ENCODE peak calls at places on chromosome 17, in seven cellular contexts. H, D, N, B, W, I and K are unnamed samples.
A peak's percentile ranks its signal among the peaks of the same experiment; 100 is the strongest.

GRCh38 chr17:60102632-60103047 is 23.9 kb upstream of the HEATR6 start:
- DNase-seq in B (peak; percentile 30), H (peak; percentile 78), W (no peak), D (no peak), N (peak; percentile 85), I (peak; percentile 61), K (no peak)

GRCh38 chr17:55487727-55488436 is 23.4 kb downstream of the SMIM36 start:
- DNase-seq in D (no peak), W (no peak), H (peak; percentile 5), N (no peak), I (no peak), B (no peak), K (no peak)

GRCh38 chr17:13786000-13786598 is 184.4 kb upstream of the HS3ST3A1 start:
- DNase-seq in D (no peak), W (no peak), H (peak; percentile 74), B (no peak), I (peak; percentile 56), N (peak; percentile 32), K (no peak)

GRCh38 chr17:52827526-52827925 is 669.0 kb upstream of the CA10 start:
- DNase-seq in B (no peak), W (no peak), N (no peak), D (peak; percentile 5), H (no peak), I (no peak), K (no peak)

GRCh38 chr17:66835476-66835875 is 559 bp downstream of the CACNG5 start:
- DNase-seq in W (no peak), B (no peak), I (no peak), H (no peak), D (peak; percentile 13), N (peak; percentile 53), K (peak; percentile 13)

GRCh38 chr17:80834896-80835281 is 156.8 kb upstream of the CHMP6 start:
- DNase-seq in I (no peak), W (no peak), B (no peak), N (no peak), H (no peak), D (no peak), K (no peak)

GRCh38 chr17:32927724-32928526 is at the start of gene TMEM98:
- DNase-seq in W (no peak), H (peak; percentile 73), D (peak; percentile 65), B (peak; percentile 45), N (peak; percentile 93), I (peak; percentile 42), K (peak; percentile 81)

GRCh38 chr17:16415031-16415924 is at the start of gene TRPV2:
- DNase-seq in B (peak; percentile 76), H (no peak), I (no peak), D (peak; percentile 80), N (peak; percentile 70), W (no peak), K (peak; percentile 45)

GRCh38 chr17:63446981-63447687 is 1.0 kb upstream of the CYB561 start:
- DNase-seq in H (no peak), I (no peak), D (peak; percentile 77), B (peak; percentile 77), N (no peak), W (no peak), K (peak; percentile 30)

GRCh38 chr17:49739662-49740271 is 24.2 kb downstream of the FAM117A start:
- DNase-seq in N (no peak), H (no peak), I (no peak), W (no peak), B (peak; percentile 100), D (no peak), K (no peak)

GRCh38 chr17:50263293-50264262 is 10.7 kb upstream of the TMEM92 start:
- DNase-seq in N (peak; percentile 45), I (no peak), W (no peak), B (no peak), H (no peak), D (peak; percentile 62), K (no peak)

GRCh38 chr17:2059125-2059836 is 4.4 kb downstream of the HIC1 start:
- DNase-seq in I (no peak), B (no peak), H (no peak), D (peak; percentile 62), N (peak; percentile 57), W (no peak), K (no peak)

GRCh38 chr17:72414967-72415853 is 294.4 kb downstream of the SOX9 start:
- DNase-seq in D (no peak), N (no peak), B (no peak), H (no peak), W (no peak), I (no peak), K (no peak)

GRCh38 chr17:48603959-48604769 is 622 bp downstream of the HOXB6 start:
- DNase-seq in W (peak; percentile 69), I (no peak), H (peak; percentile 73), N (no peak), D (peak; percentile 69), B (peak; percentile 59), K (no peak)

GRCh38 chr17:9294661-9295210 is 273.4 kb downstream of the NTN1 start:
- DNase-seq in N (no peak), B (no peak), D (no peak), H (no peak), I (no peak), W (no peak), K (no peak)

GRCh38 chr17:59462385-59462784 is 103.0 kb upstream of the DHX40 start:
- DNase-seq in D (no peak), N (no peak), W (no peak), I (no peak), B (no peak), H (no peak), K (no peak)

GRCh38 chr17:14302421-14303099 is 1.7 kb downstream of the HS3ST3B1 start:
- DNase-seq in H (peak; percentile 96), N (peak; percentile 98), B (peak; percentile 83), W (peak; percentile 41), I (peak; percentile 77), D (peak; percentile 89), K (peak; percentile 95)

GRCh38 chr17:81405382-81406005 is 10.2 kb downstream of the BAHCC1 start:
- DNase-seq in N (peak; percentile 97), B (no peak), D (no peak), I (no peak), H (peak; percentile 64), W (no peak), K (no peak)

GRCh38 chr17:75135452-75135851 is 3.9 kb upstream of the NT5C start:
- DNase-seq in D (no peak), W (no peak), I (no peak), N (peak; percentile 4), H (no peak), B (no peak), K (no peak)

GRCh38 chr17:44758414-44759095 is at the start of gene ADAM11:
- DNase-seq in W (no peak), D (peak; percentile 69), B (no peak), I (no peak), N (peak; percentile 96), H (peak; percentile 41), K (peak; percentile 69)

GRCh38 chr17:80426671-80427326 is 11.8 kb downstream of the ENDOV start:
- DNase-seq in I (peak; percentile 34), H (peak; percentile 83), W (peak; percentile 29), N (peak; percentile 100), D (peak; percentile 90), B (peak; percentile 84), K (peak; percentile 91)

GRCh38 chr17:58503876-58504275 is 10.6 kb downstream of the MTMR4 start:
- DNase-seq in H (no peak), B (no peak), N (no peak), W (no peak), I (no peak), D (no peak), K (no peak)

DNA sequence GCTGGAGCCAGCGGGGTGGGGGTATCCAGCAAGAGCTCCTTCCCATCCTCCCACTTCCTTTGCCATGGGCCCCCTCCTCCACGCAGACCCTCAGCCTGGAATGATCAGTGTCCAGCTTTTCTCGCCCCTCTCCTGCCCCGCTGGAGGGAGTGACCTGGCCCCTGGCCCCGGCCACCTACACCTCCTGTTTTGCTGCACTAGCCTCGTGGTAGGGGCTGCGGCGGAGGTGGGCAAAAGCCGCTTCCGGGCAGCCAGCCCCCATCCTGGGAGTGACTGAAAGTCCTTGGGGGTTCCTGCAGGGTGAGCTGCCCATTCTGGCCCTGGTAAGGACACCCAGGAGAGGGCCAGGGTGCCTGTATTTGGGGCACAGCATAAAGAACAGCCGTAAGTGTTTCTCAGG is 295.7 kb downstream of the SEC14L1 start:
- DNase-seq in W (no peak), N (no peak), H (no peak), B (no peak), D (no peak), I (no peak), K (no peak)
- H4K20me1 ChIP-seq in W (no peaks in the 10 kb centered on the region), N (peaks cover 84% of the 10 kb centered on the region), H (peaks cover 7% of the 10 kb centered on the region), B (peaks cover 60% of the 10 kb centered on the region), D (peaks cover 8% of the 10 kb centered on the region), I (peaks cover 2% of the 10 kb centered on the region), K (peaks cover 89% of the 10 kb centered on the region)

DNA sequence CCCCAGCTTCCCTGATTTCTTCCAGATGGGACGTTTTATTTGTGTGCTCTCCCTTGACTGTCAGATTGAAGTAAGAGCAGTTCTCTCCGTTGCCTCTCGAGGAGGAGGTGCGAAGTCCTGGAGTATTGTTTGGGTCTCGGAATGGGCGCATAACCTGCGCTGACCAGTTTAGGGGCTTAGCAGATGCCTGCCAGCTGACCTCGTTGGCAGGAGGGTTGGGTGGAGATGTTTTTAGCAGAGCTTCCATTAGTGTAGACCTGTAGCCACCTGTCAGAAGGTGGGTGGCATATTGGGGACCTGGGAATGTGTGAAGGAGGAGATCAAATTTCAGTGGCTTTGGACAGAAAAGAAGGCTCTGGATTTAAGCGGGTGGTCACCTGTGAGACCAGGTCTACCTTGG is 3.6 kb downstream of the RASD1 start:
- DNase-seq in I (no peak), B (no peak), N (no peak), H (no peak), D (no peak), W (no peak), K (no peak)
- H4K20me1 ChIP-seq in I (no peaks in the 10 kb centered on the region), B (no peaks in the 10 kb centered on the region), N (peaks cover 9% of the 10 kb centered on the region), H (no peaks in the 10 kb centered on the region), D (peaks cover 35% of the 10 kb centered on the region), W (no peaks in the 10 kb centered on the region), K (peaks cover 69% of the 10 kb centered on the region)

DNA sequence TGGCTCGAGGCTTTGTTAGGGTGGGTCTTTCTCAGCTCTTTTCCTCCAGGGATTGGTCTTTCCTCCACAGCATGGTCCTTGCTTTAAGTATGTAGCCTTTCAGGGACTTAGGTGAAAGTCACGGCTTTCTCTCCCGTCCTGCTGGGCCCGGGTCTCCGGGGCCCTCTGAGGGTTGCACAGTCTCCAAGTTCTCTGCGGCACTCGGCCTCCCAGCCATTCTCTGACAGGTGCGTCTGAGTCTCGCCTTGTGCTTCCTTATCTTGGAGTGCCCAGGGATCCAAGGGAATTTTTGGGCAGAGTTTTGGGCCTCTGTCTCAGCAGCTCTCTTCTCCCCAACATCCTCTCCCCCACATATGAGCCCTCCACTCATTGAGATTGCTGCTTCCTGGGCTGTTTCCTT is 36.6 kb downstream of the ZNF750 start:
- DNase-seq in D (no peak), W (no peak), B (no peak), H (no peak), I (no peak), N (peak; percentile 83), K (no peak)
- H4K20me1 ChIP-seq in D (no peaks in the 10 kb centered on the region), W (peaks cover 4% of the 10 kb centered on the region), B (no peaks in the 10 kb centered on the region), H (no peaks in the 10 kb centered on the region), I (no peaks in the 10 kb centered on the region), N (no peaks in the 10 kb centered on the region), K (no peaks in the 10 kb centered on the region)

GRCh38 chr17:40364121-40364861 is at the start of gene GJD3:
- DNase-seq in H (no peak), I (no peak), N (peak; percentile 92), B (no peak), W (no peak), D (peak; percentile 91), K (peak; percentile 57)
- H4K20me1 ChIP-seq in H (no peaks in the 10 kb centered on the region), I (no peaks in the 10 kb centered on the region), N (peaks cover 5% of the 10 kb centered on the region), B (no peaks in the 10 kb centered on the region), W (no peaks in the 10 kb centered on the region), D (no peaks in the 10 kb centered on the region), K (no peaks in the 10 kb centered on the region)

GRCh38 chr17:29102741-29103181 is 59.8 kb downstream of the PIPOX start:
- DNase-seq in B (no peak), W (no peak), D (no peak), N (no peak), H (no peak), I (peak; percentile 27), K (no peak)
- H4K20me1 ChIP-seq in B (no peaks in the 10 kb centered on the region), W (no peaks in the 10 kb centered on the region), D (no peaks in the 10 kb centered on the region), N (no peaks in the 10 kb centered on the region), H (no peaks in the 10 kb centered on the region), I (no peaks in the 10 kb centered on the region), K (peaks cover 4% of the 10 kb centered on the region)